ENCODE peak calls at places on chromosomes 11 and 22, in six cellular contexts. One of them, this sample, is unnamed.

GRCh38 chr22:45879552-45879949 is 97.4 kb downstream of the WNT7B start:
- DNase-seq in CMK: no peak
- DNase-seq in T-helper 9 cell: no peak
- DNase-seq in stimulated activated CD4-positive, alpha-beta T cell treated with anti-CD3 and anti-CD28 coated beads, Interleukin-1b, Interleukin-23, amount 100 ng/mL, for 48 hours: no peak
- DNase-seq in astrocyte: no peak
- DNase-seq in GM04504: no peak
- DNase-seq in this sample: no peak

GRCh38 chr11:67031791-67032561 is 9.0 kb downstream of the SYT12 start:
- DNase-seq in astrocyte: peak; percentile 72
- DNase-seq in GM04504: no peak
- DNase-seq in T-helper 9 cell: no peak
- DNase-seq in stimulated activated CD4-positive, alpha-beta T cell treated with anti-CD3 and anti-CD28 coated beads, Interleukin-1b, Interleukin-23, amount 100 ng/mL, for 48 hours: no peak
- DNase-seq in CMK: no peak
- DNase-seq in this sample: no peak

GRCh38 chr11:92702037-92702436 is 267.4 kb upstream of the MTNR1B start:
- DNase-seq in GM04504: no peak
- DNase-seq in astrocyte: peak; percentile 43
- DNase-seq in stimulated activated CD4-positive, alpha-beta T cell treated with anti-CD3 and anti-CD28 coated beads, Interleukin-1b, Interleukin-23, amount 100 ng/mL, for 48 hours: no peak
- DNase-seq in T-helper 9 cell: no peak
- DNase-seq in CMK: no peak
- DNase-seq in this sample: no peak

GRCh38 chr11:122874991-122875390 is 7.6 kb upstream of the JHY start:
- DNase-seq in CMK: no peak
- DNase-seq in astrocyte: no peak
- DNase-seq in stimulated activated CD4-positive, alpha-beta T cell treated with anti-CD3 and anti-CD28 coated beads, Interleukin-1b, Interleukin-23, amount 100 ng/mL, for 48 hours: no peak
- DNase-seq in GM04504: no peak
- DNase-seq in T-helper 9 cell: no peak
- DNase-seq in this sample: no peak

GRCh38 chr22:38628444-38628843 is 27.7 kb downstream of the FAM227A start:
- DNase-seq in CMK: no peak
- DNase-seq in astrocyte: no peak
- DNase-seq in stimulated activated CD4-positive, alpha-beta T cell treated with anti-CD3 and anti-CD28 coated beads, Interleukin-1b, Interleukin-23, amount 100 ng/mL, for 48 hours: no peak
- DNase-seq in GM04504: no peak
- DNase-seq in T-helper 9 cell: no peak
- DNase-seq in this sample: no peak

GRCh38 chr11:112858289-112859023 is 102.8 kb upstream of the NCAM1 start:
- DNase-seq in CMK: no peak
- DNase-seq in stimulated activated CD4-positive, alpha-beta T cell treated with anti-CD3 and anti-CD28 coated beads, Interleukin-1b, Interleukin-23, amount 100 ng/mL, for 48 hours: no peak
- DNase-seq in astrocyte: no peak
- DNase-seq in GM04504: no peak
- DNase-seq in T-helper 9 cell: no peak
- DNase-seq in this sample: no peak

GRCh38 chr11:33635161-33635560 is 65.5 kb downstream of the C11orf91 start:
- DNase-seq in GM04504: peak; percentile 83
- DNase-seq in stimulated activated CD4-positive, alpha-beta T cell treated with anti-CD3 and anti-CD28 coated beads, Interleukin-1b, Interleukin-23, amount 100 ng/mL, for 48 hours: no peak
- DNase-seq in astrocyte: peak; percentile 53
- DNase-seq in CMK: no peak
- DNase-seq in T-helper 9 cell: no peak
- DNase-seq in this sample: no peak

GRCh38 chr11:20154381-20154780 is 5.9 kb downstream of the DBX1 start:
- DNase-seq in T-helper 9 cell: no peak
- DNase-seq in stimulated activated CD4-positive, alpha-beta T cell treated with anti-CD3 and anti-CD28 coated beads, Interleukin-1b, Interleukin-23, amount 100 ng/mL, for 48 hours: no peak
- DNase-seq in astrocyte: no peak
- DNase-seq in CMK: no peak
- DNase-seq in GM04504: peak; percentile 39
- DNase-seq in this sample: no peak

GRCh38 chr11:97290444-97291041 is 900.7 kb downstream of the JRKL start:
- DNase-seq in stimulated activated CD4-positive, alpha-beta T cell treated with anti-CD3 and anti-CD28 coated beads, Interleukin-1b, Interleukin-23, amount 100 ng/mL, for 48 hours: no peak
- DNase-seq in astrocyte: peak; percentile 6
- DNase-seq in T-helper 9 cell: no peak
- DNase-seq in GM04504: no peak
- DNase-seq in CMK: no peak
- DNase-seq in this sample: no peak

GRCh38 chr22:27317156-27317555 is 484.4 kb downstream of the MN1 start:
- DNase-seq in CMK: no peak
- DNase-seq in stimulated activated CD4-positive, alpha-beta T cell treated with anti-CD3 and anti-CD28 coated beads, Interleukin-1b, Interleukin-23, amount 100 ng/mL, for 48 hours: no peak
- DNase-seq in astrocyte: no peak
- DNase-seq in GM04504: no peak
- DNase-seq in T-helper 9 cell: no peak
- DNase-seq in this sample: no peak

GRCh38 chr22:40281717-40282116 is 64.6 kb upstream of the ADSL start:
- DNase-seq in stimulated activated CD4-positive, alpha-beta T cell treated with anti-CD3 and anti-CD28 coated beads, Interleukin-1b, Interleukin-23, amount 100 ng/mL, for 48 hours: no peak
- DNase-seq in GM04504: no peak
- DNase-seq in CMK: no peak
- DNase-seq in astrocyte: no peak
- DNase-seq in T-helper 9 cell: no peak
- DNase-seq in this sample: no peak

GRCh38 chr22:45994516-45995404 is 17.8 kb upstream of the WNT7B start:
- DNase-seq in stimulated activated CD4-positive, alpha-beta T cell treated with anti-CD3 and anti-CD28 coated beads, Interleukin-1b, Interleukin-23, amount 100 ng/mL, for 48 hours: peak; percentile 75
- DNase-seq in T-helper 9 cell: peak; percentile 80
- DNase-seq in GM04504: peak; percentile 38
- DNase-seq in CMK: no peak
- DNase-seq in astrocyte: no peak
- DNase-seq in this sample: no peak

GRCh38 chr22:31332886-31333285 is 13.3 kb downstream of the PATZ1 start:
- DNase-seq in T-helper 9 cell: no peak
- DNase-seq in GM04504: no peak
- DNase-seq in stimulated activated CD4-positive, alpha-beta T cell treated with anti-CD3 and anti-CD28 coated beads, Interleukin-1b, Interleukin-23, amount 100 ng/mL, for 48 hours: no peak
- DNase-seq in astrocyte: no peak
- DNase-seq in CMK: no peak
- DNase-seq in this sample: no peak

GRCh38 chr11:65911682-65912568 is 6.9 kb downstream of the C11orf68 start:
- DNase-seq in T-helper 9 cell: no peak
- DNase-seq in CMK: no peak
- DNase-seq in GM04504: peak; percentile 83
- DNase-seq in astrocyte: peak; percentile 57
- DNase-seq in stimulated activated CD4-positive, alpha-beta T cell treated with anti-CD3 and anti-CD28 coated beads, Interleukin-1b, Interleukin-23, amount 100 ng/mL, for 48 hours: no peak
- DNase-seq in this sample: peak; percentile 67

GRCh38 chr11:69193151-69193550 is 37.4 kb downstream of the SMIM38 start:
- DNase-seq in T-helper 9 cell: no peak
- DNase-seq in CMK: no peak
- DNase-seq in GM04504: no peak
- DNase-seq in astrocyte: no peak
- DNase-seq in stimulated activated CD4-positive, alpha-beta T cell treated with anti-CD3 and anti-CD28 coated beads, Interleukin-1b, Interleukin-23, amount 100 ng/mL, for 48 hours: no peak
- DNase-seq in this sample: no peak

GRCh38 chr11:133930767-133931448 is 25.9 kb downstream of the IGSF9B start:
- DNase-seq in astrocyte: no peak
- DNase-seq in T-helper 9 cell: no peak
- DNase-seq in stimulated activated CD4-positive, alpha-beta T cell treated with anti-CD3 and anti-CD28 coated beads, Interleukin-1b, Interleukin-23, amount 100 ng/mL, for 48 hours: no peak
- DNase-seq in GM04504: no peak
- DNase-seq in CMK: no peak
- DNase-seq in this sample: no peak

GRCh38 chr22:41021655-41022454 is 70.5 kb upstream of the EP300 start:
- DNase-seq in stimulated activated CD4-positive, alpha-beta T cell treated with anti-CD3 and anti-CD28 coated beads, Interleukin-1b, Interleukin-23, amount 100 ng/mL, for 48 hours: peak; percentile 48
- DNase-seq in T-helper 9 cell: peak; percentile 31
- DNase-seq in GM04504: peak; percentile 30
- DNase-seq in CMK: peak; percentile 14
- DNase-seq in astrocyte: no peak
- DNase-seq in this sample: no peak

GRCh38 chr11:76910620-76911414 is 50.1 kb downstream of the ACER3 start:
- DNase-seq in astrocyte: no peak
- DNase-seq in GM04504: no peak
- DNase-seq in CMK: no peak
- DNase-seq in T-helper 9 cell: no peak
- DNase-seq in stimulated activated CD4-positive, alpha-beta T cell treated with anti-CD3 and anti-CD28 coated beads, Interleukin-1b, Interleukin-23, amount 100 ng/mL, for 48 hours: no peak
- DNase-seq in this sample: no peak

GRCh38 chr11:64619811-64620285 is 28.8 kb downstream of the SLC22A12 start:
- DNase-seq in stimulated activated CD4-positive, alpha-beta T cell treated with anti-CD3 and anti-CD28 coated beads, Interleukin-1b, Interleukin-23, amount 100 ng/mL, for 48 hours: peak; percentile 12
- DNase-seq in astrocyte: peak; percentile 22
- DNase-seq in T-helper 9 cell: no peak
- DNase-seq in CMK: no peak
- DNase-seq in GM04504: no peak
- DNase-seq in this sample: no peak

GRCh38 chr11:68870470-68870869 is 28.8 kb upstream of the CPT1A start:
- DNase-seq in T-helper 9 cell: no peak
- DNase-seq in GM04504: no peak
- DNase-seq in CMK: no peak
- DNase-seq in astrocyte: no peak
- DNase-seq in stimulated activated CD4-positive, alpha-beta T cell treated with anti-CD3 and anti-CD28 coated beads, Interleukin-1b, Interleukin-23, amount 100 ng/mL, for 48 hours: no peak
- DNase-seq in this sample: no peak

GRCh38 chr22:36213596-36213995 is 12.0 kb upstream of the APOL4 start:
- DNase-seq in CMK: no peak
- DNase-seq in GM04504: no peak
- DNase-seq in stimulated activated CD4-positive, alpha-beta T cell treated with anti-CD3 and anti-CD28 coated beads, Interleukin-1b, Interleukin-23, amount 100 ng/mL, for 48 hours: no peak
- DNase-seq in astrocyte: no peak
- DNase-seq in T-helper 9 cell: no peak
- DNase-seq in this sample: no peak

GRCh38 chr11:63670738-63671321 is 346 bp downstream of the ATL3 start:
- DNase-seq in stimulated activated CD4-positive, alpha-beta T cell treated with anti-CD3 and anti-CD28 coated beads, Interleukin-1b, Interleukin-23, amount 100 ng/mL, for 48 hours: peak; percentile 15
- DNase-seq in astrocyte: no peak
- DNase-seq in T-helper 9 cell: peak; percentile 10
- DNase-seq in CMK: no peak
- DNase-seq in GM04504: no peak
- DNase-seq in this sample: no peak

GRCh38 chr22:39661842-39662676 is 91.5 kb downstream of the CACNA1I start:
- DNase-seq in T-helper 9 cell: peak; percentile 74
- DNase-seq in CMK: no peak
- DNase-seq in stimulated activated CD4-positive, alpha-beta T cell treated with anti-CD3 and anti-CD28 coated beads, Interleukin-1b, Interleukin-23, amount 100 ng/mL, for 48 hours: peak; percentile 83
- DNase-seq in GM04504: no peak
- DNase-seq in astrocyte: no peak
- DNase-seq in this sample: no peak

GRCh38 chr11:57179701-57180100 is 2.1 kb upstream of the LRRC55 start:
- DNase-seq in stimulated activated CD4-positive, alpha-beta T cell treated with anti-CD3 and anti-CD28 coated beads, Interleukin-1b, Interleukin-23, amount 100 ng/mL, for 48 hours: no peak
- DNase-seq in astrocyte: no peak
- DNase-seq in GM04504: no peak
- DNase-seq in T-helper 9 cell: no peak
- DNase-seq in CMK: no peak
- DNase-seq in this sample: no peak

GRCh38 chr11:9861860-9862725 is 198.2 kb downstream of the SWAP70 start:
- DNase-seq in GM04504: peak; percentile 52
- DNase-seq in CMK: peak; percentile 55
- DNase-seq in astrocyte: peak; percentile 51
- DNase-seq in stimulated activated CD4-positive, alpha-beta T cell treated with anti-CD3 and anti-CD28 coated beads, Interleukin-1b, Interleukin-23, amount 100 ng/mL, for 48 hours: peak; percentile 55
- DNase-seq in T-helper 9 cell: peak; percentile 8
- DNase-seq in this sample: no peak

GRCh38 chr11:106137061-106137460 is 59.6 kb downstream of the AASDHPPT start:
- DNase-seq in astrocyte: peak; percentile 26
- DNase-seq in GM04504: no peak
- DNase-seq in CMK: no peak
- DNase-seq in stimulated activated CD4-positive, alpha-beta T cell treated with anti-CD3 and anti-CD28 coated beads, Interleukin-1b, Interleukin-23, amount 100 ng/mL, for 48 hours: no peak
- DNase-seq in T-helper 9 cell: no peak
- DNase-seq in this sample: no peak

GRCh38 chr22:24583221-24583971 is 9.5 kb downstream of the LRRC75B start:
- DNase-seq in stimulated activated CD4-positive, alpha-beta T cell treated with anti-CD3 and anti-CD28 coated beads, Interleukin-1b, Interleukin-23, amount 100 ng/mL, for 48 hours: no peak
- DNase-seq in T-helper 9 cell: no peak
- DNase-seq in astrocyte: peak; percentile 7
- DNase-seq in GM04504: no peak
- DNase-seq in CMK: no peak
- DNase-seq in this sample: no peak

GRCh38 chr11:132402056-132402684 is 1031.8 kb downstream of the NTM start:
- DNase-seq in CMK: peak; percentile 15
- DNase-seq in GM04504: no peak
- DNase-seq in T-helper 9 cell: no peak
- DNase-seq in stimulated activated CD4-positive, alpha-beta T cell treated with anti-CD3 and anti-CD28 coated beads, Interleukin-1b, Interleukin-23, amount 100 ng/mL, for 48 hours: no peak
- DNase-seq in astrocyte: peak; percentile 36
- DNase-seq in this sample: no peak